ENCODE peak calls at places on chromosomes 2 and 18, in ten cellular contexts. F, W, S, O, J, G, Q, Y, P and R are unnamed samples.

GRCh38 chr2:141508806-141509595 is 621.8 kb downstream of the LRP1B start:
- DNase-seq in S (no peak), Y (no peak), G (no peak), W (no peak), J (no peak), O (no peak), F (no peak), Q (no peak), P (no peak), R (no peak)

GRCh38 chr2:85324639-85325465 is 2.9 kb downstream of the TGOLN2 start:
- DNase-seq in S (no peak), G (no peak), F (no peak), W (peak), Y (no peak), J (no peak), Q (peak), P (no peak), O (peak), R (no peak)

GRCh38 chr18:61896767-61897166 is 4.0 kb upstream of the RNF152 start:
- DNase-seq in Q (peak), S (no peak), G (peak), F (no peak), J (no peak), W (peak), P (peak), O (peak), Y (no peak), R (peak)

GRCh38 chr18:46939998-46940571 is 22.7 kb downstream of the KATNAL2 start:
- DNase-seq in Q (no peak), J (no peak), O (no peak), S (no peak), G (no peak), F (no peak), P (no peak), W (no peak), Y (no peak), R (no peak)

GRCh38 chr18:33820517-33821368 is 242.7 kb downstream of the ASXL3 start:
- DNase-seq in Q (no peak), Y (no peak), O (no peak), P (no peak), F (no peak), G (no peak), S (no peak), J (no peak), W (no peak), R (no peak)

GRCh38 chr2:63590621-63591408 is 2.1 kb downstream of the MDH1 start:
- DNase-seq in O (no peak), J (no peak), G (no peak), Q (peak), F (no peak), Y (no peak), S (no peak), W (no peak), P (no peak), R (no peak)

GRCh38 chr2:46487667-46488333 is 8.4 kb downstream of the TMEM247 start:
- DNase-seq in O (peak), W (no peak), G (peak), F (no peak), P (peak), Y (no peak), Q (no peak), S (no peak), J (no peak), R (no peak)

GRCh38 chr2:218172808-218173207 is 6.0 kb upstream of the CXCR1 start:
- DNase-seq in W (no peak), P (no peak), G (no peak), O (no peak), S (no peak), J (no peak), F (no peak), Q (no peak), Y (no peak), R (no peak)

GRCh38 chr2:18903750-18904149 is 314.4 kb upstream of the NT5C1B start:
- DNase-seq in O (no peak), Q (no peak), G (no peak), F (no peak), P (no peak), Y (no peak), S (no peak), J (no peak), W (no peak), R (no peak)

GRCh38 chr18:8933714-8934284 is 168.7 kb upstream of the NDUFV2 start:
- DNase-seq in P (no peak), O (no peak), J (no peak), Q (no peak), Y (no peak), F (no peak), S (no peak), G (no peak), W (no peak), R (no peak)

GRCh38 chr2:198873771-198874501 is 583.8 kb downstream of the SATB2 start:
- DNase-seq in P (peak), J (no peak), Y (no peak), O (peak), G (no peak), S (no peak), Q (no peak), W (no peak), F (no peak), R (no peak)

GRCh38 chr18:5543036-5543671 is 643 bp downstream of the EPB41L3 start:
- DNase-seq in W (no peak), O (no peak), F (no peak), Q (peak), S (peak), J (peak), P (no peak), G (no peak), Y (no peak), R (no peak)

GRCh38 chr18:58213931-58214431 is 170.0 kb downstream of the NEDD4L start:
- DNase-seq in F (no peak), G (peak), P (no peak), S (no peak), O (no peak), J (no peak), W (no peak), Y (no peak), Q (no peak), R (peak)

GRCh38 chr2:162138310-162138709 is 13.7 kb downstream of the GCG start:
- DNase-seq in P (no peak), G (no peak), S (no peak), Q (no peak), Y (no peak), J (no peak), W (no peak), F (no peak), O (no peak), R (no peak)

GRCh38 chr2:172253190-172254052 is 150.7 kb upstream of the DLX2 start:
- DNase-seq in P (peak), W (peak), J (no peak), Y (peak), F (peak), G (peak), S (no peak), O (peak), Q (peak), R (peak)

GRCh38 chr2:196365132-196365531 is 193.8 kb upstream of the STK17B start:
- DNase-seq in G (no peak), J (no peak), F (no peak), W (no peak), Q (no peak), O (peak), Y (no peak), P (no peak), S (no peak), R (no peak)

GRCh38 chr2:237861-238260 is 26.0 kb downstream of the SH3YL1 start:
- DNase-seq in J (no peak), Y (no peak), O (no peak), S (no peak), W (no peak), Q (no peak), P (no peak), F (no peak), G (no peak), R (no peak)